ENCODE peak calls at places on chromosomes 5 and 9, in ten cellular contexts. F is breast epithelium, S is transverse colon, U is stomach, N is body of pancreas, W is heart left ventricle, Q is Peyer's patch, K is adrenal gland, E is tibial nerve, B is HCT116. O is an unnamed sample.

GRCh38 chr9:76394896-76395244 is 644 bp upstream of the RFK start:
- DNase-seq in K (peak; percentile 76), Q (peak; percentile 49), W (no peak), F (no peak), N (peak; percentile 66), S (peak; percentile 68), B (peak; percentile 43), E (peak; percentile 22), U (peak; percentile 37), O (no peak)

GRCh38 chr9:112029921-112030444 is 133.4 kb downstream of the UGCG start:
- DNase-seq in B (no peak), E (no peak), F (no peak), U (peak; percentile 37), K (no peak), W (no peak), S (no peak), N (peak; percentile 22), Q (no peak), O (no peak)

GRCh38 chr5:90792725-90793124 is 234.1 kb downstream of the ADGRV1 start:
- DNase-seq in F (no peak), N (no peak), Q (no peak), B (no peak), W (no peak), E (no peak), K (no peak), S (no peak), U (no peak), O (no peak)

GRCh38 chr9:104907278-104907951 is 20.5 kb downstream of the ABCA1 start:
- DNase-seq in F (no peak), B (no peak), S (no peak), Q (no peak), N (no peak), W (no peak), E (no peak), K (peak; percentile 72), U (no peak), O (no peak)

GRCh38 chr9:138122676-138123075 is 245.1 kb downstream of the CACNA1B start:
- DNase-seq in W (no peak), S (no peak), U (no peak), N (no peak), B (no peak), K (no peak), F (no peak), Q (no peak), E (no peak), O (no peak)

GRCh38 chr9:77454668-77455067 is 193.5 kb downstream of the GNA14 start:
- DNase-seq in B (no peak), U (no peak), K (no peak), W (no peak), N (no peak), E (no peak), Q (no peak), S (no peak), F (no peak), O (no peak)

GRCh38 chr5:92552206-92553160 is 1028.5 kb downstream of the NR2F1-AS1 start:
- DNase-seq in N (no peak), K (no peak), Q (no peak), W (no peak), B (peak; percentile 89), S (no peak), F (no peak), U (no peak), E (no peak), O (no peak)

GRCh38 chr9:134589748-134590147 is 51.9 kb upstream of the COL5A1 start:
- DNase-seq in W (no peak), B (no peak), N (no peak), U (no peak), F (peak; percentile 12), K (no peak), Q (no peak), E (no peak), S (no peak), O (no peak)

GRCh38 chr9:98958271-98958989 is 14.7 kb downstream of the COL15A1 start:
- DNase-seq in K (peak; percentile 41), N (peak; percentile 28), Q (no peak), B (no peak), U (no peak), E (no peak), S (no peak), W (no peak), F (no peak), O (no peak)
- H3K4me1 ChIP-seq in K (no peaks in the 10 kb centered on the region), N (peaks cover 5% of the 10 kb centered on the region), Q (no peaks in the 10 kb centered on the region), B (no peaks in the 10 kb centered on the region), U (peaks cover 53% of the 10 kb centered on the region), E (peaks cover 66% of the 10 kb centered on the region), S (peaks cover 5% of the 10 kb centered on the region), W (peaks cover 70% of the 10 kb centered on the region), F (no peaks in the 10 kb centered on the region), O (peaks cover 5% of the 10 kb centered on the region)

GRCh38 chr5:104178066-104178465 is 615.5 kb upstream of the NUDT12 start:
- DNase-seq in Q (no peak), U (no peak), S (no peak), E (no peak), K (no peak), N (no peak), F (no peak), B (no peak), W (no peak), O (no peak)

GRCh38 chr5:104179057-104179456 is 616.5 kb upstream of the NUDT12 start:
- DNase-seq in E (no peak), W (no peak), K (peak; percentile 57), Q (no peak), B (peak; percentile 68), N (peak; percentile 67), S (peak; percentile 34), F (no peak), U (peak; percentile 30), O (no peak)

GRCh38 chr5:104171958-104172357 is 609.4 kb upstream of the NUDT12 start:
- DNase-seq in Q (no peak), E (no peak), W (no peak), K (no peak), S (no peak), B (no peak), U (no peak), F (no peak), N (no peak), O (no peak)

GRCh38 chr5:104172976-104173375 is 610.4 kb upstream of the NUDT12 start:
- DNase-seq in Q (no peak), K (no peak), B (no peak), E (no peak), W (no peak), N (no peak), S (no peak), U (no peak), F (no peak), O (no peak)

GRCh38 chr5:104177651-104178050 is 615.1 kb upstream of the NUDT12 start:
- DNase-seq in U (no peak), K (no peak), E (no peak), Q (no peak), S (no peak), N (no peak), W (no peak), F (no peak), B (no peak), O (no peak)
- TF ChIP-seq POLR2A in U (no peak), K (no peak), E (no peak), Q (no peak), S (no peak), N (no peak), W (no peak), F (no peak), B (no peak), O (no peak)

GRCh38 chr5:150318613-150319483 is 16.1 kb upstream of the ARSI start:
- DNase-seq in W (no peak), S (no peak), U (no peak), N (no peak), B (no peak), E (no peak), Q (no peak), F (no peak), K (no peak), O (no peak)

GRCh38 chr5:150317048-150318003 is 14.6 kb upstream of the ARSI start:
- DNase-seq in W (no peak), K (peak; percentile 89), B (peak; percentile 67), F (no peak), E (no peak), N (peak; percentile 20), Q (no peak), S (no peak), U (no peak), O (peak; percentile 43)

GRCh38 chr5:150321211-150321610 is 18.5 kb upstream of the ARSI start:
- DNase-seq in W (no peak), F (no peak), S (no peak), U (no peak), E (no peak), N (no peak), B (no peak), K (no peak), Q (no peak), O (no peak)

GRCh38 chr5:150320048-150320555 is 17.4 kb upstream of the ARSI start:
- DNase-seq in K (peak; percentile 54), Q (peak; percentile 20), S (peak; percentile 55), B (no peak), E (peak; percentile 69), F (peak; percentile 88), N (peak; percentile 73), U (peak; percentile 30), W (no peak), O (peak; percentile 60)

DNA sequence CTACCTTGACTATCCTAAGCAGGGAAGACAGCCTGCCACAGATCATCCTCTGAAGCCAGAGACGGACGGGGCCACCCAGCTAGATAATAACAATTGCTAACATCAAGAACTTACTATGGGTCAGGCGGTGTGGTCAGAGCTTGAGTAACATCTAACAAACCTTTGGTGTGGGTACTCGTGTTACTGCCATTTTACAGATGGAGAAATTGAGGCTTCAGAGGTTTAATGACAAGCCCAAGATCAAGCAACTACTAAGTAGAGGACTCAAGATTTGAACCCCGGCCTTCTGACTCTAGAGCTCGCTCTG is 16.7 kb upstream of the ARSI start:
- DNase-seq in F (no peak), B (no peak), S (no peak), W (no peak), K (no peak), U (no peak), Q (no peak), E (no peak), N (no peak), O (no peak)
- H3K4me1 ChIP-seq in F (no peaks in the 10 kb centered on the region), B (peaks cover 59% of the 10 kb centered on the region), S (no peaks in the 10 kb centered on the region), W (peaks cover 11% of the 10 kb centered on the region), K (peaks cover 8% of the 10 kb centered on the region), U (peaks cover 10% of the 10 kb centered on the region), Q (no peaks in the 10 kb centered on the region), E (peaks cover 31% of the 10 kb centered on the region), N (peaks cover 7% of the 10 kb centered on the region), O (no peaks in the 10 kb centered on the region)

GRCh38 chr9:121508415-121508814 is 8.8 kb upstream of the GGTA1 start:
- DNase-seq in B (no peak), N (no peak), U (peak; percentile 41), K (no peak), Q (no peak), F (peak; percentile 45), W (no peak), S (no peak), E (no peak), O (no peak)

GRCh38 chr9:121509175-121509574 is 9.5 kb upstream of the GGTA1 start:
- DNase-seq in F (no peak), E (no peak), W (no peak), Q (no peak), U (no peak), B (no peak), S (no peak), K (no peak), N (no peak), O (no peak)

GRCh38 chr9:121505903-121506640 is 6.4 kb upstream of the GGTA1 start:
- DNase-seq in E (no peak), K (no peak), W (no peak), F (no peak), B (no peak), S (no peak), Q (no peak), N (no peak), U (no peak), O (no peak)

GRCh38 chr9:121510766-121511555 is 11.3 kb upstream of the GGTA1 start:
- DNase-seq in F (no peak), W (no peak), U (no peak), S (no peak), Q (no peak), N (no peak), K (no peak), B (no peak), E (no peak), O (no peak)
- TF ChIP-seq POLR2A in F (no peak), W (no peak), U (no peak), S (no peak), Q (no peak), N (no peak), K (no peak), B (no peak), E (no peak), O (no peak)